ENCODE peak calls at places on chromosomes 13 and 19, in nine cellular contexts. Q is body of pancreas, L is HCT116, U is adrenal gland, D is uterus, E is breast epithelium, K is esophagus squamous epithelium, G is Peyer's patch, X is ovary. S is an unnamed sample. For H3K4me1, the result is how much of the 10 kb centered on the place peaks cover.

GRCh38 chr19:37874784-37875183 is 31.6 kb downstream of the WDR87 start:
- DNase-seq in Q (no peak), L (no peak), U (no peak), D (no peak), E (no peak), K (no peak), G (no peak), X (no peak), S (peak)

GRCh38 chr13:82597737-82598136 is 1284.5 kb downstream of the SLITRK1 start:
- DNase-seq in Q (no peak), L (no peak), U (no peak), D (no peak), E (no peak), K (no peak), G (no peak), X (no peak), S (no peak)

GRCh38 chr13:31036717-31037116 is 104.3 kb downstream of the TEX26 start:
- DNase-seq in Q (no peak), L (no peak), U (no peak), D (no peak), E (no peak), K (no peak), G (no peak), X (no peak), S (no peak)

GRCh38 chr13:111460548-111461444 is 140.4 kb downstream of the TEX29 start:
- DNase-seq in Q (peak), L (peak), U (no peak), D (peak), E (peak), K (no peak), G (no peak), X (peak), S (peak)

GRCh38 chr19:9566729-9567128 is 17.6 kb downstream of the ZNF121 start:
- DNase-seq in Q (no peak), L (no peak), U (no peak), D (no peak), E (no peak), K (no peak), G (no peak), X (no peak), S (no peak)

GRCh38 chr19:57438925-57439324 is 3.8 kb downstream of the ZNF749 start:
- DNase-seq in Q (no peak), L (no peak), U (no peak), D (no peak), E (no peak), K (no peak), G (no peak), X (no peak), S (no peak)

GRCh38 chr13:73401769-73402168 is 343.0 kb downstream of the KLF5 start:
- DNase-seq in Q (no peak), L (no peak), U (no peak), D (no peak), E (no peak), K (no peak), G (no peak), X (no peak), S (no peak)

GRCh38 chr19:15328312-15328711 is 4.0 kb downstream of the BRD4 start:
- DNase-seq in Q (no peak), L (no peak), U (no peak), D (no peak), E (no peak), K (no peak), G (no peak), X (no peak), S (peak)

GRCh38 chr19:37304190-37304883 is 66.6 kb upstream of the ZNF527 start:
- DNase-seq in Q (peak), L (no peak), U (no peak), D (peak), E (no peak), K (no peak), G (no peak), X (peak), S (peak)

GRCh38 chr13:50124536-50125305 is 109.5 kb downstream of the KCNRG start:
- DNase-seq in Q (peak), L (no peak), U (peak), D (peak), E (no peak), K (no peak), G (peak), X (peak), S (peak)

GRCh38 chr19:45361608-45362007 is 8.8 kb downstream of the ERCC2 start:
- DNase-seq in Q (no peak), L (no peak), U (no peak), D (no peak), E (no peak), K (no peak), G (no peak), X (no peak), S (no peak)

GRCh38 chr19:33878912-33879810 is 82.5 kb downstream of the KCTD15 start:
- DNase-seq in Q (no peak), L (no peak), U (no peak), D (no peak), E (no peak), K (no peak), G (no peak), X (no peak), S (peak)

GRCh38 chr13:21014666-21015170 is 46.7 kb downstream of the LATS2 start:
- DNase-seq in Q (no peak), L (no peak), U (peak), D (peak), E (no peak), K (no peak), G (peak), X (peak), S (peak)

GRCh38 chr13:21016487-21016886 is 44.9 kb downstream of the LATS2 start:
- DNase-seq in Q (no peak), L (no peak), U (no peak), D (no peak), E (no peak), K (no peak), G (no peak), X (peak), S (peak)

GRCh38 chr13:21013682-21014038 is 47.7 kb downstream of the LATS2 start:
- DNase-seq in Q (no peak), L (no peak), U (no peak), D (no peak), E (no peak), K (no peak), G (no peak), X (peak), S (no peak)

GRCh38 chr13:21014139-21014665 is 47.2 kb downstream of the LATS2 start:
- DNase-seq in Q (no peak), L (no peak), U (peak), D (no peak), E (no peak), K (no peak), G (peak), X (peak), S (peak)

DNA sequence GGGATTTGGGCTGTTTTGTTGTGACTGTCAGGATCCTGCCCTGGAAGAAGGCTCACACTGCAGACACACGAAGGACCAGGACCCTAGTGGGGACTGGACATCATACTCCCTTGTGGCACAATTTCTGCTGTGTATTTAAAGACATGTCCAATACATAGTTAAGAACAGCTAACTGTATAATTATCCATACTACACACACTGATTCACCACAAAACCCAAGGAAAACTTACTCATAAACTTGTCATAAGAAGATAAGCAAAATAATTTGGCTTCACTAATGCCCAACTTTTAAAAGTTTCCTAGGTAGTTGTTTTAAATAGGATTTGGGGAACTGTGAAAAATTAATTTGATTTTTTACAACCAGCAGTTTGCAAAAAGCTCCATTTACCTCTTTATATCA is 46.1 kb downstream of the LATS2 start:
- DNase-seq in Q (no peak), L (no peak), U (no peak), D (no peak), E (no peak), K (no peak), G (no peak), X (peak), S (no peak)
- H3K4me1 ChIP-seq in Q (half or more), L (under half), U (half or more), D (under half), E (under half), K (half or more), G (under half), X (under half), S (half or more)

DNA sequence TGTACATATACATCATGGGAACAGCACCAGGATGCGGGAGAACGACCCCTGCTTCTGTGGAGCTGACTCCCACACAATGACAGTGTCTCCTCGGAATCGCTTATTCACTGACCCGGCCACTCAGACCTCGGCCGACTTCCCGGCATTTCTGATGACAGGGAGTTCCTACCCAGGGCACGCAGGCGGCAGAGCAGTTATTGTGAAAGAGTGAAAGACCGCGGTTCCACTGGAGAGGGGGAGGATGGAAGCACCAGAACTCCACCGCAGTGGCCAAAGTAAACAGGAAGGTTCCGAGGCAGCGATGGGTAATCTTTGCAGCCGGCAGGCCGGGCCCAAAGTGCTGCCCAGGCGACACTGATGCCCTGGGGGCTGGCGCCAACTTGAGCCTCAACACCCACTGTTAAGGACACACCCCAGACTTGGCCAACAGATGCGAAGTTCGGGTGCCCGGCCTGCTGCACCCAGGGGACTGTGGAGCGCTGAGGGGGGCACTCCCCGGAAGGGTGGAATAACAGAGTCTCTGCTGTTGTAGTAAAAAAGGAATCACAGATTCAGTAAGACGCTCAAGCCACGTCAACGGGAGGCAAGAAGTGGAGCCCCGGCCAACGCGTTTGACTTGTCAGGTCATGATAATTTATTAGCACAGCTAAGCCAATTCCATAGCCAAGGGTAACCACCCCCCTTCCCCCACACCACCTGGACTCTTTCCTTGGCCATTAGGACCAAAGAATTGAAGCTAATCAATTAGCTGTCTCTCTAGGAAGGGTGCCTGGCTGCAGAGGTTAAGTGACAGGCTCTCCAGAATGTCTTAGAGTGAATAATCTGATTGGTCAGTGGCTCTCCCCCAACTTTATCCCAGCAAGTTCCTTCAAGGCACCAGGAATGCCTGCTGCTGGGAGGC is 5.8 kb downstream of the MLLT1 start:
- DNase-seq in Q (peak), L (no peak), U (peak), D (peak), E (peak), K (no peak), G (peak), X (peak), S (peak)
- TF ChIP-seq POLR2A in Q (no peak), L (no peak), U (peak), D (no peak), E (no peak), K (no peak), G (no peak), X (no peak), S (no peak)

GRCh38 chr19:50314724-50315700 is 14.2 kb downstream of the KCNC3 start:
- DNase-seq in Q (no peak), L (no peak), U (no peak), D (no peak), E (no peak), K (no peak), G (no peak), X (no peak), S (no peak)

GRCh38 chr19:50317115-50317514 is 12.1 kb downstream of the KCNC3 start:
- DNase-seq in Q (no peak), L (no peak), U (no peak), D (no peak), E (no peak), K (no peak), G (no peak), X (no peak), S (no peak)

GRCh38 chr19:50318438-50318837 is 10.7 kb downstream of the KCNC3 start:
- DNase-seq in Q (no peak), L (no peak), U (no peak), D (no peak), E (no peak), K (no peak), G (no peak), X (no peak), S (no peak)

GRCh38 chr19:50313812-50314536 is 15.2 kb downstream of the KCNC3 start:
- DNase-seq in Q (no peak), L (no peak), U (no peak), D (no peak), E (no peak), K (no peak), G (no peak), X (no peak), S (peak)

GRCh38 chr19:50315773-50316448 is 13.3 kb downstream of the KCNC3 start:
- DNase-seq in Q (no peak), L (no peak), U (no peak), D (no peak), E (no peak), K (no peak), G (no peak), X (no peak), S (peak)
- H3K4me3 ChIP-seq in Q (no peak), L (no peak), U (no peak), D (no peak), E (peak), K (peak), G (peak), X (no peak), S (no peak)

GRCh38 chr13:46479691-46480090 is 73.3 kb upstream of the LRCH1 start:
- DNase-seq in Q (no peak), L (no peak), U (no peak), D (no peak), E (no peak), K (no peak), G (no peak), X (no peak), S (no peak)
- H3K4me1 ChIP-seq in Q (under half), L (under half), U (under half), D (under half), E (under half), K (under half), G (under half), X (under half), S (under half)

GRCh38 chr19:18340237-18340989 is at the start of gene PGPEP1:
- DNase-seq in Q (peak), L (no peak), U (peak), D (peak), E (no peak), K (no peak), G (peak), X (peak), S (peak)
- TF ChIP-seq POLR2A in Q (peak), L (no peak), U (peak), D (peak), E (no peak), K (no peak), G (peak), X (peak), S (peak)

DNA sequence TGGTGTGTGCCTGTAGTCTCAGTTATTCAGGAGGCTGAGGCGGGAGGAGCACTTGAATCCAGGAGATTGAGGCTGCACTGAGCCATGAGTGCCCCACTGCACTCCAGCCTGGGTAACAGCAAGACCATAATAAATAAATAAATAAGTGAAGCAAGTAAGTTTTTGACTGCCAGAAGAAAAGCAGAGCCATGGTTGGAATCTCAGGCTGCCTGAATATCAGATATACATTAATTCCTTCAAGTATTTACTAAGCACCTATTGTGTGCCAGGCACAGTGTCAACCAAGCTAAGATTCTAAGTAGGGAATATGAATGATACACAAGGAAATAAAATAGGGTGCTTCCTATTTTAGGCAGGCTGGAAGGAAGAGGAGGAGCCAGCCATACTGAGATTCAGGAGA is 1.4 kb downstream of the GDF15 start:
- DNase-seq in Q (no peak), L (no peak), U (no peak), D (no peak), E (no peak), K (no peak), G (no peak), X (no peak), S (no peak)
- H3K4me3 ChIP-seq in Q (no peak), L (peak), U (no peak), D (no peak), E (peak), K (peak), G (no peak), X (no peak), S (no peak)

DNA sequence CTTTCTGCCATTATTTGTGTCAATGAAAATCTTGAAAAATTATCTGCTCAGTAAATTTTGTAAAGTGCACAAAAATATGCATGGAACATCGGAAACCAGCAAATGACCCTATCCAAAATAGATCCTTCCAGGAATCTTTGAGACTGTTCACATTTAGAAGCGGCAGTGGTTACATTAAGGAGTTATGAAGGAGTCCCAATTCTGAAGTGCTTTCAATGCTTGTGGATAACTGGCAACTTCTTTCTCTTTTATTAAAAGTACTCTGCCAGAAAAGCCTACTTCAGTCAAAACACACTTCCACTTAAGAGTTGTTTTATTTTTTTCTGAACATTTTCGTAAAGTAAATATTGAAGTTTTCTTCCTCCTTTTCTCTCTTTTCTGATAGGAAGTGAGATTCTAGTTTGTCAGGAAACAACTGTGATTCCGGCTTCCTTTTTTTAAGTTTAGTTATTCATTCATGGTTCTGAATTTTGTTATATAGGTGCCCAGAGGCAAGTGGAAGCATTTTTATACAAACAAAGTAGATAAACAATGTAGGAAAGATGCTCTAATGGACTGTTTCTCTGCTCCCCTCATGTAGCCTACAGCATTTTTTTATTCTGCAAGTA is 83.5 kb downstream of the PCDH9 start:
- DNase-seq in Q (no peak), L (no peak), U (no peak), D (no peak), E (no peak), K (no peak), G (no peak), X (no peak), S (no peak)
- H3K4me1 ChIP-seq in Q (under half), L (under half), U (under half), D (under half), E (under half), K (under half), G (under half), X (under half), S (under half)

DNA sequence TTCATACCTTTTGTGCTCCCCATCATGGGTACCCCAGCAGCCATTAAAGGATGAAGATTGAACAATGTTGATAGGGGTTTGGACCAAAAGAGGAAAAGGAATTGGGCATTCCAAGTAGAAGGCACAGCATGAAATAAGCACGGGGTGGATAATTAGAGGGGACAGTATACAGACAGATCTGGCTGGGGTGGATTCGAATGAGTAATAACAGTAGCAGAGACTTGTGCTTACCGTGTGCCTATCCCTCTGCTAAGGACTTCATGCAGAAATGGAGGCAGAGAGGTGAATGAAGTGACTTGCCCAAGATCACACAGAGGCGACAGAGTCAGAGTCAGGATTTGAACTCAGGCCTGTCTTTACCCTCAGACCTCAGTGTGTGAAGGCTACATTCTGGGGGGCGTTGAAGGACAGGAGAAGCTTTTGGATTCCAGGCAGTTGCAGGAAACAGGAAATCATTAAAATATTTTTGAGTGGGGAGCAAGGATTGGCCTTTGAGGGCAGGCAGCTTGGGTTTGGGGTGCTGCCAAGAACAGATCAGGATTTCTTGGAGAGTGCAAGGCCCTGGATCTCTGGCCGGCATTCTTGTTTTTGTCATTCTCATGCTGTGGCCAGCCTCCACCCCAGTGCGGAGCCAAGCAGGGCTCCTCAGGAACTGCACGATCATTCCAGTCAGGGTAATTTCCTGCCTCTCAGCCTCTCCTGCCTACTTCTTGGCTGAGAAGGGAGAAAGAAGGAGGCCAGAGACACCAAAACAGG is 18.7 kb downstream of the PAF1 start:
- DNase-seq in Q (peak), L (no peak), U (peak), D (peak), E (peak), K (no peak), G (peak), X (peak), S (peak)
- TF ChIP-seq POLR2A in Q (no peak), L (no peak), U (peak), D (no peak), E (no peak), K (no peak), G (no peak), X (peak), S (no peak)

GRCh38 chr13:99218545-99218944 is 17.9 kb downstream of the UBAC2 start:
- DNase-seq in Q (peak), L (no peak), U (peak), D (no peak), E (no peak), K (no peak), G (no peak), X (no peak), S (peak)
- H3K4me3 ChIP-seq in Q (no peak), L (no peak), U (no peak), D (no peak), E (no peak), K (peak), G (no peak), X (no peak), S (no peak)